ENCODE peak calls at places on chromosomes 5 and 9, in ten cellular contexts. S is adrenal gland, Z is fibroblast of lung, L is kidney, W is cardiac muscle cell, A is uterus, K is right cardiac atrium, M is neural progenitor cell, N is heart left ventricle, T is prostate gland. Q is an unnamed sample. For H3K4me1, the result is how much of the 10 kb centered on the place peaks cover.

GRCh38 chr9:25121811-25122210 is 556.4 kb downstream of the TUSC1 start:
- DNase-seq in T (no peak), L (no peak), Z (no peak), M (no peak), W (no peak), S (no peak), A (no peak), K (no peak), N (no peak), Q (no peak)

GRCh38 chr9:73896061-73896460 is 601.1 kb upstream of the RORB start:
- DNase-seq in N (no peak), Z (no peak), S (no peak), K (no peak), L (no peak), A (no peak), M (no peak), T (no peak), W (no peak), Q (no peak)

GRCh38 chr9:131397100-131397790 is 3.4 kb downstream of the PRRC2B start:
- DNase-seq in A (no peak), L (peak), N (no peak), K (no peak), S (no peak), Z (peak), M (peak), W (no peak), T (peak), Q (no peak)

GRCh38 chr5:167573274-167574127 is 717.9 kb upstream of the WWC1 start:
- DNase-seq in L (no peak), T (peak), W (peak), A (no peak), S (peak), K (no peak), N (no peak), Z (peak), M (peak), Q (peak)

GRCh38 chr9:34994429-34995287 is 5.1 kb downstream of the DNAJB5 start:
- DNase-seq in K (peak), Z (peak), T (peak), N (no peak), S (peak), A (peak), L (no peak), W (peak), M (peak), Q (peak)

GRCh38 chr5:148147415-148147814 is 20.9 kb upstream of the SPINK14 start:
- DNase-seq in M (no peak), L (no peak), A (no peak), W (no peak), Z (no peak), S (no peak), N (no peak), T (peak), K (no peak), Q (no peak)

GRCh38 chr5:68215888-68216736 is 556 bp downstream of the PIK3R1 start:
- DNase-seq in W (peak), L (peak), T (peak), Z (peak), S (peak), K (peak), A (peak), M (peak), N (peak), Q (peak)

GRCh38 chr9:93287189-93287552 is 103.2 kb downstream of the WNK2 start:
- DNase-seq in S (no peak), Z (no peak), L (no peak), A (no peak), W (no peak), M (no peak), T (no peak), N (no peak), K (no peak), Q (no peak)

GRCh38 chr5:94667937-94668336 is 49.5 kb downstream of the SLF1 start:
- DNase-seq in W (no peak), S (no peak), A (no peak), M (no peak), K (no peak), N (no peak), T (no peak), Z (no peak), L (no peak), Q (no peak)

GRCh38 chr5:10111575-10111974 is 138.1 kb downstream of the ATPSCKMT start:
- DNase-seq in K (no peak), L (no peak), W (peak), N (no peak), S (peak), A (no peak), T (no peak), M (peak), Z (peak), Q (peak)

GRCh38 chr9:69444021-69444420 is 119.0 kb downstream of the ENTREP1 start:
- DNase-seq in S (no peak), L (no peak), Z (peak), T (no peak), K (no peak), M (no peak), N (no peak), W (peak), A (no peak), Q (no peak)

GRCh38 chr5:39076757-39077475 is 2.7 kb upstream of the RICTOR start:
- DNase-seq in K (no peak), W (no peak), N (no peak), Z (peak), M (no peak), S (no peak), L (no peak), A (no peak), T (no peak), Q (peak)

GRCh38 chr9:137295313-137296213 is 6.5 kb downstream of the NRARP start:
- DNase-seq in W (peak), T (no peak), Z (no peak), S (no peak), A (no peak), K (peak), M (peak), N (peak), L (peak), Q (no peak)

GRCh38 chr9:133995012-133995896 is 3.1 kb upstream of the VAV2 start:
- DNase-seq in L (peak), A (no peak), N (no peak), S (no peak), M (no peak), K (no peak), T (no peak), Z (peak), W (no peak), Q (no peak)

GRCh38 chr9:133993635-133994253 is 1.6 kb upstream of the VAV2 start:
- DNase-seq in M (peak), N (no peak), L (no peak), Z (no peak), S (no peak), K (peak), A (no peak), W (no peak), T (no peak), Q (no peak)

GRCh38 chr9:133991964-133992779 is at the start of gene VAV2:
- DNase-seq in A (peak), S (peak), N (peak), T (peak), M (peak), W (peak), K (peak), Z (peak), L (peak), Q (peak)

GRCh38 chr9:133992780-133993634 is 883 bp upstream of the VAV2 start:
- DNase-seq in W (peak), T (peak), L (peak), A (peak), N (peak), K (peak), M (peak), S (peak), Z (peak), Q (peak)

GRCh38 chr9:133994359-133995011 is 2.4 kb upstream of the VAV2 start:
- DNase-seq in T (peak), K (peak), M (peak), Z (peak), S (peak), A (peak), W (peak), L (peak), N (peak), Q (peak)
- H3K27ac ChIP-seq in T (no peak), K (no peak), M (no peak), Z (no peak), S (no peak), A (peak), W (no peak), L (no peak), N (no peak), Q (no peak)

DNA sequence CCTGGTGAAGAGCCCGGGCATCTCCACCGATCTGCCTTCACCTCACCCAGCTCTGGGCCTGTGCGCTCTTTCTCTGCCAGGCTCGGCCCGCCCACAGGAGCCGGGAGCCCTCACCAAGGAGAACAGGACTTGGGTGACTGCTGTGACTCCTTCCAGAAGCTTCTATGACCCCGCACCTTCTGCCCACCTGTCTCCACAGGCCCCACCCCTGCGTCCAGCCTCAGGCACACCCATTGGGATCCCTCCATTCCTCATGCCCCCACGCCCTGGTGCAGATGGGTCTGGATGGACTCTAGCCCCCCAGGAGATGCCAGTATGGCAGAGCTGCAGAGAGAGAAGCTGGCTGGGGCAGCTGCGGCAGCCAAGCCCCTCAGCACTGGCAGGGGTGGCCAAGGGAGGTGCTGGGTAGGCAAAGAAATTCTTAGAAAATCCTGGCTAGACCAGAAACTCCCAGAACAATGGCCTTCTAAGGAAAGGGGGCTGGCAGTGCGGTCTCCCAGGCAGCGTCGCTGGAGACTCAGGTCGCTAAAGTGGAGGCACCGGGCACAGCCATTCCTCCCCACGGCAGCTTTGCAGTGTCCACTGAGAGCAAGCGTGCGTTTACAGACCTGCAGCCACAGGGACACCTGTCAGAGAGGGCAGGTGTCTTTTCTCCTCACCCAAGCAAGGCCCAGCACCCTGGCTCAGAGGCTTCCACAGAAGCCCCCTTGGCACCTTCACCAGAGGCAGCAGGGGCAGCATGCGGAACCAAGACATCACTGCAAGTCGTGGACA is 17.3 kb downstream of the LPCAT1 start:
- DNase-seq in Z (no peak), W (no peak), T (no peak), K (peak), A (no peak), N (no peak), L (peak), M (no peak), S (no peak), Q (no peak)
- H3K4me1 ChIP-seq in Z (under half), W (under half), T (under half), K (under half), A (under half), N (under half), L (under half), M (under half), S (under half), Q (under half)

GRCh38 chr5:73296772-73297171 is 123.8 kb downstream of the TMEM174 start:
- DNase-seq in L (no peak), K (no peak), T (no peak), A (no peak), M (no peak), Z (peak), S (no peak), N (no peak), W (peak), Q (peak)

GRCh38 chr5:73299017-73299630 is 126.1 kb downstream of the TMEM174 start:
- DNase-seq in A (no peak), Z (no peak), L (peak), M (peak), K (no peak), S (no peak), T (no peak), N (no peak), W (no peak), Q (peak)

GRCh38 chr5:73297430-73297829 is 124.4 kb downstream of the TMEM174 start:
- DNase-seq in S (no peak), N (no peak), Z (no peak), A (no peak), M (no peak), L (no peak), K (no peak), W (no peak), T (no peak), Q (no peak)

GRCh38 chr5:73299665-73300435 is 126.9 kb downstream of the TMEM174 start:
- DNase-seq in T (no peak), Z (no peak), M (peak), L (no peak), K (no peak), N (no peak), A (no peak), S (no peak), W (no peak), Q (no peak)

DNA sequence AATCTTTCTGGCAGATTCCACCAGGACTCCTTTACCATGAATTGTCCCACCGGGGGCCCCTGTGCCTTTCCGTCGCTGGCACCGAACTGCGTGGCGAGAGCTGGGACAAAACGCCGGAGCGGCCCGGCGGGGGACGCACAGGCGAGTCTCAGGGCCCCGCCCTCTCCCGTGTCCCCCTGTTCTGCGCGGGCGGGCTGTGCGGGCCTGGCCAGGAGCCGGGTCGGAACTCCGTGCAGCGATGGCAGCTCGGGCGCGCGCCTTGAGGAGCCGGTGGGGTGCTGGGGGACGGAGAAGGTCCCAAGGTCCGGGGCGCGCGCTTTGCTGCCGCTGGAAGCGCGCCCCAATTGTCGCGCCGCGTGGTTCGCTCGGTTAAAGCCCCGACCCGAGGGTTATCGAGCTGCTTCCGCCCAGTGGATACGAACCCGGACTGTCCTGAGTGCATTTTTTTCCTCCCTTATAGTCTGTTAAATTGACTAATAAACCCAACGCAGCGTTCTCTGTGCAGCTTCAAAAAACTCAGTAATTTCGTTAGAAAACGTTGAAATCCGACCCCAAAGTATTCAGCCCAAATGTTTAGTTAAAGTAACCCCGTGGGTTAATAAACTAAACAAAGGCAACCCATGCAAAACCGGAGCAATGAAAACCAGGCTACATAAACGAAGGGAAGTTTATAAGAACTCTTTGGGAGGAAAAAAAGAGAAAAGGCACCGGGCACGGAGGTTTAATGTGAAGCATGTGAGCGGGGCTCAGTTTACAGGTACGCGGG is 125.4 kb downstream of the TMEM174 start:
- DNase-seq in L (peak), T (no peak), A (no peak), M (peak), K (no peak), W (no peak), N (no peak), S (no peak), Z (no peak), Q (no peak)
- H3K4me3 ChIP-seq in L (no peak), T (no peak), A (no peak), M (peak), K (peak), W (peak), N (no peak), S (peak), Z (peak), Q (peak)

GRCh38 chr9:116027951-116028350 is 125.6 kb upstream of the PAPPA start:
- DNase-seq in M (no peak), K (no peak), S (no peak), W (peak), N (no peak), T (no peak), L (no peak), A (no peak), Z (no peak), Q (no peak)
- H3K27ac ChIP-seq in M (no peak), K (no peak), S (no peak), W (no peak), N (no peak), T (no peak), L (no peak), A (peak), Z (peak), Q (peak)

DNA sequence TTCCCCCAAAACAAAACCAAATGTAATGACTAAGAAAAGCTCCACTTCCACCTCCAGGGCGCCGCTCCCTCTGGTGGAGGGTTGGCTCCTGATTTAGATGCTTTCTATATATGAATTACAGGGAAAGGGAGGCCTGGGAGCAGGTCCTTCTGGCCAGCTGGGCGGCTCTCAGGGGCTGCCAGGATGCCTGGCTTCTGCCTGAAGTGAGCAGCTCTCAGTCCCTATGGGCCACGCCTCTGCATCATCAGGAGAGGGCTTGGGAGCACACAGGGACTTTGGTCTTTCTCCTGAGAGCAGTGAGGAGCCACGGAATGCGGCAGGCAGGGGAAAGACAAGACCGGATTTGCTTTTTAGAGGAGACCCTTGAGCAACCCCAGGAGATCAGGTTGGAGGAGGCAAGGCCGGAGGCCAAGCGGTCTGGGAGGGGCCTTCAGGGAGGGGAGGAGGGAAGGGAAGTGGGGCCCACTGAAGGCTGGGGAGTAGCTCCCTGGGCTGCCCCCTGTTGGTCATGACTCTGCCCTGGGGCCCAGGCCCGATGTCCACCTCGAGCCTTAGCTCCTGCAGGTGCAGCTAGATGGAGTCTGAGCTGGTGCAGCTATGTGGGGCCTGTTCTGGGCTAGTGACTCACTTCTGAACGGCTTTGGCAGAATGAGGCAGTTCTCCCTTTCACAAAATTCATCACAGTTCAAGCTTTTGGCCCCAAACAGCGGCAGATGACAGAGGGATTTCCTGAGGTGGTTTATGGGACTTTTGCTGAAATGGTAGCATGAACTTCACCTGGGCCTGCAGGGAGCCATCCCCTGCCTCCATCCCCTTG is 11.3 kb upstream of the GRHPR start:
- DNase-seq in M (peak), S (peak), Z (no peak), T (no peak), L (no peak), N (no peak), K (no peak), W (peak), A (no peak), Q (no peak)
- H3K4me1 ChIP-seq in M (under half), S (under half), Z (under half), T (under half), L (under half), N (under half), K (under half), W (under half), A (under half), Q (under half)

GRCh38 chr9:26951794-26952193 is 4.4 kb upstream of the IFT74 start:
- DNase-seq in A (no peak), T (no peak), S (no peak), L (no peak), M (no peak), N (no peak), Z (no peak), K (no peak), W (no peak), Q (no peak)

GRCh38 chr9:26954050-26954508 is 2.1 kb upstream of the IFT74 start:
- DNase-seq in S (no peak), K (no peak), L (no peak), T (no peak), N (no peak), A (no peak), M (no peak), W (peak), Z (no peak), Q (no peak)

GRCh38 chr9:26950521-26950920 is 3.5 kb upstream of the PLAA start:
- DNase-seq in Z (no peak), M (no peak), W (no peak), N (no peak), L (no peak), S (no peak), K (no peak), A (no peak), T (no peak), Q (no peak)

GRCh38 chr9:26955921-26956886 is at the start of gene IFT74:
- DNase-seq in Z (peak), K (peak), S (peak), T (peak), L (peak), A (peak), N (peak), M (peak), W (peak), Q (peak)

DNA sequence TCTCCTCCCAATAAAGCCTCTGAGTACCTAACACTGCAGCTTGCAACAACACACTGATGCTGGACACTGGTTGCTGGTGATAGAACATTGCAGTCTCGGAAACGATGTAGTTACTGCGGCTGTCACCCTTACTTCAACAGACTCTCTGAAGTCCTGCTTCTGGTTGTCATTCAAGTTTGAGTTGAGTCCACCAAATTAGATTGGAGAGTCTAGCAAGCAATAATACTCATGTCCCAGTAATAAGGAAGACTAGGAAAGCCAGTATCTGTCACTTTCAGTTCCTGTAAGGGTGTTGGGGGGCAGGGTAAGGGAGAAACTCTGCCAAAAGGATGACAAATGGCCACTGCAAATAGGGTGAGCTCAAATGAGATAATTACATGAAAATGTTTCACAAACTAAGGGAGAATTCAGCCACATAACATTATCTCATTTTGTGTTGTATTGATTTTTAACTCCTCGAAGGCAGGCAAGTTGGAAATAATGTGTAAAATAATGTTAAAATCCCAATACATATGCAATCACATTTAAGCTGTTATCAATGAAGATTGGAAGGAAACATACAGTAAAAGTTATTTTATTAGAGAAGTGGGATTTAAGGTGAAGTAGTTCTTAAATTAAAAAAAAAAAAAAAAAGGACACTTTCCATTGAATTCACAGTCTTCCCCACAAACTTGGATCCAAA is 849 bp upstream of the IFT74 start:
- DNase-seq in T (no peak), K (no peak), L (no peak), N (no peak), S (peak), M (peak), A (no peak), Z (no peak), W (peak), Q (no peak)
- H3K4me3 ChIP-seq in T (peak), K (peak), L (peak), N (peak), S (peak), M (peak), A (peak), Z (peak), W (peak), Q (peak)

DNA sequence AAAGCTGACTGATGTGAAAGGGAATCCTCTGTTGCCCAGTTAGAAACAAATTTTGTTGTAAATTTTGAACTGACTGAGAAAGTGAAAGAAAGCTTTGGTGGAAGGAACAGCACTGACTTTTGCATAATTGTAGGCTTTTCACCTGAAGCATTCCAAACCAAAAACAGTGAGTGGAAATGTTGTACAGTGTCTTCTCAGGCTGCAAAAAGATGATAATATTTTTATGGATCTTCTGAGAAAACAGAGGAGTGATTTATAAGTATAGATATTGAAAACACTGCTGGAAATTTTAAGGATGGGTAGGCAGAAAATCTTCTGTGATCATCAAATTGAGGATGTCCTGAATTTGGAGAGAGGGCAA is 40.0 kb downstream of the LURAP1L start:
- DNase-seq in L (no peak), Z (no peak), A (no peak), K (no peak), T (no peak), M (no peak), S (no peak), N (no peak), W (no peak), Q (no peak)
- H3K27ac ChIP-seq in L (peak), Z (peak), A (peak), K (no peak), T (peak), M (no peak), S (peak), N (peak), W (no peak), Q (peak)